ENCODE peak calls at places on chromosomes 7 and 10, in seven cellular contexts. One of them, this sample, is unnamed.

GRCh38 chr7:90169891-90170290 is 15.6 kb downstream of the STEAP1 start:
- DNase-seq in AG09309: no peak
- DNase-seq in nephron progenitor cell: no peak
- DNase-seq in kidney: no peak
- DNase-seq in heart right ventricle: no peak
- DNase-seq in astrocyte: no peak
- DNase-seq in ovary: no peak
- DNase-seq in this sample: no peak

GRCh38 chr10:113062977-113063967 is 113.2 kb downstream of the TCF7L2 start:
- DNase-seq in AG09309: no peak
- DNase-seq in nephron progenitor cell: peak; percentile 44
- DNase-seq in kidney: no peak
- DNase-seq in heart right ventricle: no peak
- DNase-seq in astrocyte: peak; percentile 58
- DNase-seq in ovary: no peak
- DNase-seq in this sample: no peak

GRCh38 chr7:75842836-75843446 is 29.3 kb upstream of the CCL24 start:
- DNase-seq in AG09309: peak; percentile 63
- DNase-seq in nephron progenitor cell: no peak
- DNase-seq in kidney: no peak
- DNase-seq in heart right ventricle: peak; percentile 21
- DNase-seq in astrocyte: peak; percentile 87
- DNase-seq in ovary: peak; percentile 52
- DNase-seq in this sample: no peak

GRCh38 chr10:127405221-127405620 is 143.9 kb upstream of the NPS start:
- DNase-seq in AG09309: peak; percentile 27
- DNase-seq in nephron progenitor cell: no peak
- DNase-seq in kidney: no peak
- DNase-seq in heart right ventricle: no peak
- DNase-seq in astrocyte: peak; percentile 47
- DNase-seq in ovary: no peak
- DNase-seq in this sample: no peak

GRCh38 chr10:97408496-97408992 is 7.4 kb upstream of the RRP12 start:
- DNase-seq in AG09309: no peak
- DNase-seq in nephron progenitor cell: no peak
- DNase-seq in kidney: no peak
- DNase-seq in heart right ventricle: no peak
- DNase-seq in astrocyte: no peak
- DNase-seq in ovary: no peak
- DNase-seq in this sample: no peak

GRCh38 chr7:157253850-157254249 is 83.0 kb upstream of the DNAJB6 start:
- DNase-seq in AG09309: no peak
- DNase-seq in nephron progenitor cell: no peak
- DNase-seq in kidney: no peak
- DNase-seq in heart right ventricle: peak; percentile 59
- DNase-seq in astrocyte: no peak
- DNase-seq in ovary: no peak
- DNase-seq in this sample: no peak

GRCh38 chr10:22427890-22428571 is 82.7 kb downstream of the SPAG6 start:
- DNase-seq in AG09309: peak; percentile 87
- DNase-seq in nephron progenitor cell: no peak
- DNase-seq in kidney: no peak
- DNase-seq in heart right ventricle: no peak
- DNase-seq in astrocyte: peak; percentile 93
- DNase-seq in ovary: no peak
- DNase-seq in this sample: no peak

GRCh38 chr7:105932835-105933477 is 30.1 kb upstream of the CDHR3 start:
- DNase-seq in AG09309: peak; percentile 88
- DNase-seq in nephron progenitor cell: no peak
- DNase-seq in kidney: no peak
- DNase-seq in heart right ventricle: no peak
- DNase-seq in astrocyte: peak; percentile 72
- DNase-seq in ovary: no peak
- DNase-seq in this sample: no peak

GRCh38 chr10:1048349-1048731 is 579 bp downstream of the IDI1 start:
- DNase-seq in AG09309: no peak
- DNase-seq in nephron progenitor cell: no peak
- DNase-seq in kidney: no peak
- DNase-seq in heart right ventricle: peak; percentile 35
- DNase-seq in astrocyte: peak; percentile 46
- DNase-seq in ovary: peak; percentile 50
- DNase-seq in this sample: no peak

GRCh38 chr10:124005091-124005490 is 88.3 kb downstream of the CHST15 start:
- DNase-seq in AG09309: no peak
- DNase-seq in nephron progenitor cell: no peak
- DNase-seq in kidney: peak; percentile 59
- DNase-seq in heart right ventricle: no peak
- DNase-seq in astrocyte: no peak
- DNase-seq in ovary: peak; percentile 17
- DNase-seq in this sample: no peak

GRCh38 chr7:50359995-50360925 is 55.7 kb downstream of the IKZF1 start:
- DNase-seq in AG09309: no peak
- DNase-seq in nephron progenitor cell: no peak
- DNase-seq in kidney: no peak
- DNase-seq in heart right ventricle: no peak
- DNase-seq in astrocyte: no peak
- DNase-seq in ovary: no peak
- DNase-seq in this sample: no peak

GRCh38 chr10:9260690-9261089 is 1206.2 kb downstream of the GATA3 start:
- DNase-seq in AG09309: no peak
- DNase-seq in nephron progenitor cell: no peak
- DNase-seq in kidney: no peak
- DNase-seq in heart right ventricle: no peak
- DNase-seq in astrocyte: no peak
- DNase-seq in ovary: no peak
- DNase-seq in this sample: no peak

GRCh38 chr10:15642095-15642494 is 77.6 kb downstream of the ITGA8 start:
- DNase-seq in AG09309: no peak
- DNase-seq in nephron progenitor cell: no peak
- DNase-seq in kidney: no peak
- DNase-seq in heart right ventricle: no peak
- DNase-seq in astrocyte: peak; percentile 9
- DNase-seq in ovary: no peak
- DNase-seq in this sample: no peak

DNA sequence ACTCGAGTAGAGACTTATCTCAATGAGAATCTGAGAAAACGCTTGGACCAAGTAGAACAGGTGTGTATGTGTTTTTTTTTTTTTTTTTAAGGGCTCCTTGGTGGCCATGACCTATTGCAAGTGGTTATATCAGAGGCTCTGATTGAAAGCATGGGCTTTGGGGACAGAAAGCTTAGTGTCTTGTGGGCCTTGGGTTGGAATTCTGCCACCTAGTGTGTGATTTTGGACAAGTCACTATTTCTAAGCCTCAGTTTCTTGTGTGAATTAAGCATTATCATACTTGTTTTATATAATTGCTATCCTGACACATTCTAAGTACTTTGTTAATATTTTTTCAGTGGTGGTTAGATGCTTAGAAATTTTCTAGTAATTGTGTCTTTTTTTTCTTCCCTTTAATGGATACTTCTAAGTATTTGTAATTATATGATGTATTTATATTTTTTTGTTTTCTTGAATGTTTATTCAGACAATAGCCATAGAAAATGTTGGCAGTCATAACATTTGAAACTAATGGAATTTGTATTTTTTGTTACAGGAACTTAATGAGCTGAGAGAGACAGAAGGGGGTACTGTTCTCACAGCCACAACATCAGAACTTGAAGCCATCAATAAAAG is 33.1 kb downstream of the SMC3 start:
- DNase-seq in AG09309: peak; percentile 20
- DNase-seq in nephron progenitor cell: peak; percentile 23
- DNase-seq in kidney: no peak
- DNase-seq in heart right ventricle: no peak
- DNase-seq in astrocyte: peak; percentile 36
- DNase-seq in ovary: no peak
- DNase-seq in this sample: no peak
- TF ChIP-seq CTCF in AG09309: peak; percentile 57
- TF ChIP-seq CTCF in nephron progenitor cell: peak; percentile 65
- TF ChIP-seq CTCF in kidney: peak; percentile 33
- TF ChIP-seq CTCF in heart right ventricle: peak; percentile 56
- TF ChIP-seq CTCF in astrocyte: peak; percentile 54
- TF ChIP-seq CTCF in ovary: no peak
- TF ChIP-seq CTCF in this sample: peak; percentile 58

GRCh38 chr7:150553163-150553562 is 14.0 kb upstream of the GIMAP4 start:
- DNase-seq in AG09309: no peak
- DNase-seq in nephron progenitor cell: no peak
- DNase-seq in kidney: no peak
- DNase-seq in heart right ventricle: no peak
- DNase-seq in astrocyte: no peak
- DNase-seq in ovary: no peak
- DNase-seq in this sample: no peak
- TF ChIP-seq CTCF in AG09309: no peak
- TF ChIP-seq CTCF in nephron progenitor cell: no peak
- TF ChIP-seq CTCF in kidney: no peak
- TF ChIP-seq CTCF in heart right ventricle: no peak
- TF ChIP-seq CTCF in astrocyte: no peak
- TF ChIP-seq CTCF in ovary: no peak
- TF ChIP-seq CTCF in this sample: no peak

DNA sequence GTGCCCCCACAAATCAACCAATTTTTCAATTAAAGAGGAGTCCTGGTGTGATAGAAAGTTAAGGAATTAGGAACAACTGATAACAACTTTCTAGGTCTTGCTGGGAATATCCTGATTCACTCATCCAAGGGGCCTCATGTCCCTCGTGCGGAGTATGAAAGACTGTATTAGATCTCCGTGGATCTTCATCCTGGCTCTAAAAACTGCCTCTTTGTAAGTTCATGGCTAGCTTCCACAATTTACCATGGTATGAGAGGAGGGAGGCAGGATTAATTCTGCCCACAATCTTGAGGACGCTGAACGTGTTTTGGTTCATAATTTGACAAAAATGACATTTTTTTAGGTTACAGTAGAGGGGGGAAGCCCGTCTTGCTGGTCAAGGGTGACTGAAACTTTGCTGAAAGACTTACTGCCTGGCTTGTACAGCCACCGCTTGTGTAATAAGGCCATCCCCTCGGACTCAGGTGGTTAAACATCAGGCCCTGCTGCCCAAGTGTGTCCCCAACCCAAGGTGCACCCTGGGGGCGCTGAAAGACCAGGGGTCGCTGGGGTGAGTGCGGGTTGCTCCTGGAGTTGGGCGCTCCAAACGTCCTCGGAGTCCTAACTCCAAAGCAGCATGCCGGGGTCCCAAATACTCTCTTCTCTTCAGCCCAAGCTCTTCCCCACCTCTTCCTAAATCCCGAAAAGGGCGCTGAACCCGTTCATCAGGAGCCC is 750 bp downstream of the HIBADH start:
- DNase-seq in AG09309: no peak
- DNase-seq in nephron progenitor cell: no peak
- DNase-seq in kidney: peak; percentile 76
- DNase-seq in heart right ventricle: no peak
- DNase-seq in astrocyte: no peak
- DNase-seq in ovary: no peak
- DNase-seq in this sample: no peak
- TF ChIP-seq CTCF in AG09309: no peak
- TF ChIP-seq CTCF in nephron progenitor cell: no peak
- TF ChIP-seq CTCF in kidney: no peak
- TF ChIP-seq CTCF in heart right ventricle: no peak
- TF ChIP-seq CTCF in astrocyte: no peak
- TF ChIP-seq CTCF in ovary: no peak
- TF ChIP-seq CTCF in this sample: no peak

GRCh38 chr10:104127411-104127810 is 5.4 kb downstream of the SFR1 start:
- DNase-seq in AG09309: no peak
- DNase-seq in nephron progenitor cell: peak; percentile 6
- DNase-seq in kidney: no peak
- DNase-seq in heart right ventricle: peak; percentile 7
- DNase-seq in astrocyte: no peak
- DNase-seq in ovary: no peak
- DNase-seq in this sample: no peak
- TF ChIP-seq CTCF in AG09309: no peak
- TF ChIP-seq CTCF in nephron progenitor cell: peak; percentile 26
- TF ChIP-seq CTCF in kidney: no peak
- TF ChIP-seq CTCF in heart right ventricle: no peak
- TF ChIP-seq CTCF in astrocyte: no peak
- TF ChIP-seq CTCF in ovary: no peak
- TF ChIP-seq CTCF in this sample: peak; percentile 35

GRCh38 chr7:1076184-1077072 is 11.5 kb upstream of the GPER1 start:
- DNase-seq in AG09309: no peak
- DNase-seq in nephron progenitor cell: no peak
- DNase-seq in kidney: peak; percentile 77
- DNase-seq in heart right ventricle: peak; percentile 47
- DNase-seq in astrocyte: no peak
- DNase-seq in ovary: no peak
- DNase-seq in this sample: no peak
- TF ChIP-seq CTCF in AG09309: no peak
- TF ChIP-seq CTCF in nephron progenitor cell: no peak
- TF ChIP-seq CTCF in kidney: no peak
- TF ChIP-seq CTCF in heart right ventricle: peak; percentile 17
- TF ChIP-seq CTCF in astrocyte: no peak
- TF ChIP-seq CTCF in ovary: no peak
- TF ChIP-seq CTCF in this sample: no peak

GRCh38 chr10:48554246-48554645 is 50.6 kb downstream of the ARHGAP22 start:
- DNase-seq in AG09309: no peak
- DNase-seq in nephron progenitor cell: no peak
- DNase-seq in kidney: peak; percentile 15
- DNase-seq in heart right ventricle: no peak
- DNase-seq in astrocyte: no peak
- DNase-seq in ovary: no peak
- DNase-seq in this sample: no peak

GRCh38 chr10:48550071-48550691 is 54.7 kb downstream of the ARHGAP22 start:
- DNase-seq in AG09309: no peak
- DNase-seq in nephron progenitor cell: no peak
- DNase-seq in kidney: no peak
- DNase-seq in heart right ventricle: no peak
- DNase-seq in astrocyte: no peak
- DNase-seq in ovary: no peak
- DNase-seq in this sample: no peak

GRCh38 chr10:48552946-48553564 is 51.8 kb downstream of the ARHGAP22 start:
- DNase-seq in AG09309: no peak
- DNase-seq in nephron progenitor cell: no peak
- DNase-seq in kidney: no peak
- DNase-seq in heart right ventricle: no peak
- DNase-seq in astrocyte: no peak
- DNase-seq in ovary: no peak
- DNase-seq in this sample: no peak

GRCh38 chr10:48550977-48551376 is 53.9 kb downstream of the ARHGAP22 start:
- DNase-seq in AG09309: no peak
- DNase-seq in nephron progenitor cell: no peak
- DNase-seq in kidney: no peak
- DNase-seq in heart right ventricle: no peak
- DNase-seq in astrocyte: no peak
- DNase-seq in ovary: no peak
- DNase-seq in this sample: no peak

GRCh38 chr10:48551796-48552591 is 52.9 kb downstream of the ARHGAP22 start:
- DNase-seq in AG09309: peak; percentile 13
- DNase-seq in nephron progenitor cell: peak; percentile 40
- DNase-seq in kidney: no peak
- DNase-seq in heart right ventricle: peak; percentile 43
- DNase-seq in astrocyte: peak; percentile 12
- DNase-seq in ovary: peak; percentile 29
- DNase-seq in this sample: peak; percentile 56
- TF ChIP-seq CTCF in AG09309: peak; percentile 69
- TF ChIP-seq CTCF in nephron progenitor cell: peak; percentile 70
- TF ChIP-seq CTCF in kidney: peak; percentile 56
- TF ChIP-seq CTCF in heart right ventricle: peak; percentile 76
- TF ChIP-seq CTCF in astrocyte: peak; percentile 84
- TF ChIP-seq CTCF in ovary: peak; percentile 34
- TF ChIP-seq CTCF in this sample: peak; percentile 79

DNA sequence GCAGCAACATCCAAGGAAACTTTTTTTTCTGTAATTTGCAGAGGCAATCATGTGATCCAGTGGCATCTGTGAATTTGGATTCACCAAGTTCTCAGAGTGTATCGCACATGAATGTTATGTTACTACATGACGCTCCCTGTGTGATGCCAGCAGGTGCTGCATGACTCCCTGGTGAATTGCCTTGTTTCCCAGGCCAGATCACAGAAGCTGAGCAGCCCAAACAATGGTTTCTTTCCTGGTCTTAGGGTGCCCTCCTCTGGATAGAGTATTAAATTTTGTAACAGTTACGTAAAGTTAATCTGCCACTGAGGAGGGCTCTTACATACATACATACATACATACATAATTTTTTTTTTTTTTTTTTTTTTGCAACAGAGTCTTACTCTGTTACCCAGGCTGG is 3.6 kb downstream of the ZSCAN21 start:
- DNase-seq in AG09309: no peak
- DNase-seq in nephron progenitor cell: no peak
- DNase-seq in kidney: peak; percentile 9
- DNase-seq in heart right ventricle: peak; percentile 13
- DNase-seq in astrocyte: peak; percentile 41
- DNase-seq in ovary: no peak
- DNase-seq in this sample: peak; percentile 42
- TF ChIP-seq CTCF in AG09309: peak; percentile 27
- TF ChIP-seq CTCF in nephron progenitor cell: no peak
- TF ChIP-seq CTCF in kidney: peak; percentile 34
- TF ChIP-seq CTCF in heart right ventricle: peak; percentile 31
- TF ChIP-seq CTCF in astrocyte: peak; percentile 7
- TF ChIP-seq CTCF in ovary: no peak
- TF ChIP-seq CTCF in this sample: peak; percentile 47

This sample was measured in D721Med.